ENCODE peak calls at places on chromosomes 1 and 21, in seven cellular contexts. S is epithelial cell of esophagus; Z is vagina; P is effector memory CD4-positive, alpha-beta T cell; K is SJSA1; H is NT2/D1; F is foreskin fibroblast. N is an unnamed sample.

GRCh38 chr1:200036616-200037270 is 9.2 kb downstream of the NR5A2 start:
- DNase-seq in S (no peak), Z (no peak), P (no peak), K (no peak), H (no peak), F (no peak), N (no peak)

GRCh38 chr21:33836408-33836807 is 79.2 kb downstream of the ATP5PO start:
- DNase-seq in S (no peak), Z (no peak), P (no peak), K (no peak), H (no peak), F (no peak), N (no peak)

GRCh38 chr1:198977909-198978308 is 339.1 kb downstream of the PTPRC start:
- DNase-seq in S (peak), Z (no peak), P (no peak), K (no peak), H (no peak), F (no peak), N (no peak)

GRCh38 chr1:151347523-151348246 is 633 bp upstream of the RFX5 start:
- DNase-seq in S (no peak), Z (no peak), P (no peak), K (no peak), H (no peak), F (peak), N (no peak)

GRCh38 chr1:174269932-174270651 is 110.8 kb downstream of the RABGAP1L start:
- DNase-seq in S (no peak), Z (no peak), P (no peak), K (no peak), H (no peak), F (no peak), N (no peak)

GRCh38 chr1:228265167-228265566 is 57.3 kb downstream of the OBSCN start:
- DNase-seq in S (no peak), Z (no peak), P (no peak), K (no peak), H (no peak), F (peak), N (no peak)

GRCh38 chr1:43552813-43553212 is 22.1 kb downstream of the PTPRF start:
- DNase-seq in S (no peak), Z (no peak), P (no peak), K (no peak), H (no peak), F (peak), N (no peak)

GRCh38 chr21:25485914-25486313 is 121.4 kb downstream of the MRPL39 start:
- DNase-seq in S (no peak), Z (no peak), P (no peak), K (no peak), H (no peak), F (no peak), N (no peak)

GRCh38 chr1:27571439-27572018 is 32.4 kb downstream of the AHDC1 start:
- DNase-seq in S (no peak), Z (no peak), P (no peak), K (no peak), H (no peak), F (no peak), N (no peak)

GRCh38 chr21:15638856-15639549 is 90.8 kb upstream of the USP25 start:
- DNase-seq in S (peak), Z (no peak), P (no peak), K (no peak), H (no peak), F (no peak), N (no peak)

GRCh38 chr1:239736479-239736878 is 350.1 kb downstream of the CHRM3 start:
- DNase-seq in S (no peak), Z (no peak), P (no peak), K (no peak), H (no peak), F (no peak), N (no peak)

GRCh38 chr1:200979574-200980451 is 43.7 kb downstream of the KIF21B start:
- DNase-seq in S (peak), Z (no peak), P (peak), K (no peak), H (peak), F (peak), N (peak)

GRCh38 chr1:171222961-171223360 is 25.3 kb upstream of the FMO1 start:
- DNase-seq in S (no peak), Z (no peak), P (no peak), K (no peak), H (peak), F (peak), N (no peak)

GRCh38 chr1:107548276-107548675 is 407.4 kb downstream of the NTNG1 start:
- DNase-seq in S (no peak), Z (no peak), P (no peak), K (no peak), H (no peak), F (no peak), N (no peak)

GRCh38 chr1:2205191-2205952 is 10.8 kb upstream of the FAAP20 start:
- DNase-seq in S (peak), Z (no peak), P (peak), K (peak), H (no peak), F (peak), N (peak)

GRCh38 chr1:233033366-233033765 is 83.0 kb downstream of the NTPCR start:
- DNase-seq in S (no peak), Z (no peak), P (no peak), K (no peak), H (no peak), F (peak), N (no peak)

GRCh38 chr1:153220606-153221303 is 3.4 kb downstream of the PRR9 start:
- DNase-seq in S (no peak), Z (peak), P (no peak), K (no peak), H (no peak), F (peak), N (no peak)

GRCh38 chr1:91693542-91693941 is 192.4 kb downstream of the TGFBR3 start:
- DNase-seq in S (no peak), Z (no peak), P (no peak), K (no peak), H (no peak), F (peak), N (no peak)

GRCh38 chr1:32240140-32240951 is 6.7 kb upstream of the FAM167B start:
- DNase-seq in S (peak), Z (no peak), P (peak), K (peak), H (no peak), F (peak), N (no peak)

GRCh38 chr1:83626603-83627002 is 372.3 kb downstream of the TTLL7 start:
- DNase-seq in S (no peak), Z (no peak), P (no peak), K (no peak), H (no peak), F (no peak), N (peak)

GRCh38 chr1:165843304-165843703 is 15.9 kb downstream of the UCK2 start:
- DNase-seq in S (peak), Z (no peak), P (no peak), K (no peak), H (no peak), F (peak), N (no peak)

GRCh38 chr1:204841798-204842197 is 28.9 kb upstream of the NFASC start:
- DNase-seq in S (peak), Z (no peak), P (no peak), K (no peak), H (no peak), F (no peak), N (no peak)

GRCh38 chr1:192678099-192678498 is 42.2 kb downstream of the RGS13 start:
- DNase-seq in S (no peak), Z (no peak), P (no peak), K (no peak), H (no peak), F (no peak), N (no peak)

GRCh38 chr1:167911413-167911812 is 2.5 kb downstream of the ADCY10 start:
- DNase-seq in S (no peak), Z (no peak), P (no peak), K (no peak), H (no peak), F (no peak), N (no peak)

GRCh38 chr21:44965251-44966022 is 25.6 kb downstream of the SLX9 start:
- DNase-seq in S (no peak), Z (no peak), P (no peak), K (no peak), H (no peak), F (no peak), N (no peak)

GRCh38 chr21:44969066-44969649 is 29.3 kb downstream of the SLX9 start:
- DNase-seq in S (no peak), Z (no peak), P (no peak), K (no peak), H (no peak), F (no peak), N (no peak)

GRCh38 chr21:44964381-44964780 is 24.6 kb downstream of the SLX9 start:
- DNase-seq in S (no peak), Z (no peak), P (no peak), K (no peak), H (no peak), F (no peak), N (no peak)

GRCh38 chr21:44967082-44968047 is 27.5 kb downstream of the SLX9 start:
- DNase-seq in S (no peak), Z (no peak), P (no peak), K (no peak), H (no peak), F (no peak), N (no peak)

DNA sequence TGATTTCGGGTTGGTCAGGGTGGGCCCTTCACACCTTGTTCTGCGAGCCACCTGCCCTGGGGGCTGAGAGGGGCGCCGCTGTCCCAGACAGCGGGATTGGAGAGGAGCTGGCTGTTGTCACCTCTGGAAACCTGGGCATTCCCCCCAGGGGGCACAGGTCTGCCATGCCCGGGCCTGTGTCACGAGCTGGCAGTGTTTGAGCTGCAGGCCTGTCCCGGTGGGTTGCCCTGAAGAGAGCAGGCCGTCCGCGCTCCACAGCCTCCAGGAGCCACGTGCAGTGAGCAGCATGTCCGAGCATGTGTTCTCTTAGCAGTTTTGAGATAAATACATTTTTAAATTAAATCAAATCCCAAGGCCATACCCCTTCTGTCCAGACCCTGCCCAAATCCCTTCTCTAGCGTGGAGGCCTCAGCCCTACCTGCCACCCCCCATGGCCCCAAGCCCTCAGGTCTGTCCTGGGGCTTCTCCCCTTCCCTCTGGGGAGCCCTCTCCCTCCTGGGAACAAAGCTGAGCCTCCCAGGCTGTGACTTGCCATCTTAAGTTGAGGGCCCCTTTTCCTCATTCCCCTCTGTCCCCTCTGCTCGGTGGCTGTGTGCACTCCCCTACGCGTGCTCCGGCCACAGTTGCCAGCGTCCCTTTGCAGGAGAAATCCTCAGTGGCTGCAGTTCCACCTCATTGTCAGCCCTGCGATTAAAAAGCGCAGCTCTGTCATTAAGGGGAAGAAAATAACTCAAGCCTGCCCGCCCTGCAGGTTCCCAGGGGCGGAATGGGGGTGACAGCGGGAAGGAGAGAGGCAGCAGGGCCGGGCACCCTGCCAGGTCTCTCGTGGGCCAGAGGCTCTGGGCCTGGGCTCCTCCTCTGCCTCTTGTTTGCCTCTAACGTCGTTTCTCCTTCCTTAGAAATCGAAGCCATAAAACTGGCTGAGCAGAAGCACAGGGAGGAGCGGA is 26.6 kb downstream of the SLX9 start:
- DNase-seq in S (no peak), Z (no peak), P (no peak), K (no peak), H (no peak), F (no peak), N (no peak)
- H3K4me3 ChIP-seq in S (no peak), Z (peak), P (no peak), K (no peak), H (no peak), F (no peak), N (no peak)

DNA sequence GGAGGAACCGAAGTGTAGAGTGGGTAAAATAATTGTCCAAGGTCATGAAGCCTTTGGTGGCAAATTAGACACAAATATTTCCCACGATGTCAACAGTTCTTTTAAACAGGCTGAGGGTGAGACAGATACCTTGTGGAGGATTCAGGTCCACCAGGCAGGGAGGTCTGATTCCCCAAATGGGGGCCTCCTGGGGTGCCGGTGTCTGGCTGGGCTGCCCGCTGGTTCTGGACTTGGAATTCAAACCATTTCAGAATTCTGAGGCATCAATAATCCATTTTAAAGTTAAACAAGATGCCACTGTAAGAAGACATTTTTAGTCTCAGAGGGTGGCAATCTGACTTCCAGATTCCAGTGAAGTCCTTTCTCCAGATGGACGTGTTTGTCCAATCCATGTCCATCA is 15.5 kb downstream of the KCNA10 start:
- DNase-seq in S (no peak), Z (no peak), P (no peak), K (no peak), H (no peak), F (no peak), N (no peak)
- H3K4me3 ChIP-seq in S (no peak), Z (no peak), P (no peak), K (no peak), H (no peak), F (no peak), N (no peak)

GRCh38 chr1:94974224-94974623 is 47.3 kb upstream of the CNN3 start:
- DNase-seq in S (no peak), Z (no peak), P (no peak), K (no peak), H (no peak), F (peak), N (no peak)
- H3K4me3 ChIP-seq in S (no peak), Z (no peak), P (no peak), K (no peak), H (no peak), F (no peak), N (no peak)

GRCh38 chr1:23420778-23421177 is 3.8 kb downstream of the TCEA3 start:
- DNase-seq in S (no peak), Z (no peak), P (no peak), K (no peak), H (no peak), F (no peak), N (no peak)

GRCh38 chr1:23422955-23423354 is 1.6 kb downstream of the TCEA3 start:
- DNase-seq in S (no peak), Z (no peak), P (no peak), K (no peak), H (no peak), F (peak), N (no peak)

GRCh38 chr1:23421343-23421742 is 3.2 kb downstream of the TCEA3 start:
- DNase-seq in S (no peak), Z (no peak), P (no peak), K (no peak), H (no peak), F (no peak), N (no peak)

GRCh38 chr1:23422313-23422877 is 2.2 kb downstream of the TCEA3 start:
- DNase-seq in S (peak), Z (no peak), P (no peak), K (peak), H (no peak), F (peak), N (no peak)

DNA sequence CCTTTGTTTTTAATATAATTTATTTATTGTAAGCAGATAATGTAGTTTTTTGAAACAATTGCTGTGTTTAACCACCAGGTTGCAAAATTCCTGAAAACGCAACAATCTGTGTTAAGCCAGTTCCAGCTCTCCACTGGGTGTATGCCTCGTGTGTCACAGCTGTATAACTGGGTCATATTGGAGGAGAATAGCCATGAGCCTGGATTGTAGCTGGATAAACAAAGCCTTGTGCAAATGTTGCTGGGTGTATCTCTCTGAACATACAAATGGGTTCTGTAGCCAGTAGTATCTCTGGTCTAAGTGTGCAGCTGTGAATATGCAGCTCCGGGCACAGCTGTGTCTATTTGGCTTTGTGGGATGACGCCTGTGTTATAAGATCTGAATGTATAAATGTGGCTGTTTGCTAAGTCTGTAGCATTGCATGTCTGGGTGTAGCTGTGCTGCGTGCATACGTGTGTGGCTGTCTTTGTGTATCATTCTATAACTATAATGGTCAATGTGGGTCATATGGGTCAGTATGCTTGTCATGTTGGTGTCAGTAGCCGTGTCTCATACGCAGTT is 2.7 kb downstream of the TCEA3 start:
- DNase-seq in S (peak), Z (no peak), P (no peak), K (no peak), H (no peak), F (peak), N (no peak)
- H3K4me3 ChIP-seq in S (no peak), Z (no peak), P (no peak), K (no peak), H (no peak), F (peak), N (no peak)

GRCh38 chr1:189356206-189356605 is 1121.5 kb downstream of the BRINP3 start:
- DNase-seq in S (no peak), Z (no peak), P (no peak), K (no peak), H (no peak), F (no peak), N (no peak)

DNA sequence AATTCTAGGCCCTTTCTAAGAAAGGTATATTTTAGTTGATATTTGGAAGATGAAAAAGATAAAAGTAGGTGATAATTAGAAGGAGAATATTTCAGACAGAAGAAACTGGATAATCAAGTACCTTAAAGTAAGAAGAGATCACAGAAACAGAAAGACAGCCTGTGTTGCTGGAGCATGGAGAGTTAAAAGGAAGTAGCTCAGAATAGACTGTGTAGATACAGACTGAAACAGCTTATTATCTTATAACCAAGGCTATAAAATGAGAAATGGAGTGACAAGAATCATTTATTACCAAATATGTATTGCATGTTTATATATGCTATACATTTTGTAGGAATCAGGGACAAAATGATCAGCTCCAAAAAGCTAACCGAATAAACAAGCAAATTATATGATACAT is 1120.3 kb downstream of the BRINP3 start:
- DNase-seq in S (no peak), Z (no peak), P (no peak), K (no peak), H (no peak), F (no peak), N (no peak)
- H3K4me3 ChIP-seq in S (no peak), Z (no peak), P (no peak), K (no peak), H (no peak), F (no peak), N (no peak)